ENCODE peak calls at places on chromosomes 7 and 10, in five cellular contexts. One of them, this sample, is unnamed.

GRCh38 chr10:96017227-96017687 is 26.1 kb upstream of the CCNJ start:
- DNase-seq in tibial artery: no peak
- DNase-seq in endodermal cell: peak; percentile 77
- DNase-seq in iPS-NIHi11: peak; percentile 81
- DNase-seq in iris pigment epithelial cell: peak; percentile 50
- DNase-seq in this sample: peak; percentile 2

GRCh38 chr10:11272915-11273389 is 255.3 kb downstream of the CELF2 start:
- DNase-seq in tibial artery: no peak
- DNase-seq in endodermal cell: no peak
- DNase-seq in iPS-NIHi11: no peak
- DNase-seq in iris pigment epithelial cell: no peak
- DNase-seq in this sample: no peak

GRCh38 chr7:48087349-48087748 is 1.7 kb upstream of the UPP1 start:
- DNase-seq in iris pigment epithelial cell: peak; percentile 85
- DNase-seq in iPS-NIHi11: no peak
- DNase-seq in endodermal cell: peak; percentile 45
- DNase-seq in tibial artery: no peak
- DNase-seq in this sample: no peak

GRCh38 chr10:78470267-78471103 is 436.8 kb downstream of the RPS24 start:
- DNase-seq in tibial artery: no peak
- DNase-seq in endodermal cell: no peak
- DNase-seq in iris pigment epithelial cell: no peak
- DNase-seq in iPS-NIHi11: no peak
- DNase-seq in this sample: peak; percentile 30

GRCh38 chr7:47430422-47430821 is 151.5 kb downstream of the TNS3 start:
- DNase-seq in iris pigment epithelial cell: no peak
- DNase-seq in endodermal cell: no peak
- DNase-seq in iPS-NIHi11: no peak
- DNase-seq in tibial artery: no peak
- DNase-seq in this sample: no peak

GRCh38 chr10:70271996-70272924 is 11.5 kb downstream of the NPFFR1 start:
- DNase-seq in tibial artery: peak; percentile 72
- DNase-seq in iPS-NIHi11: no peak
- DNase-seq in iris pigment epithelial cell: no peak
- DNase-seq in endodermal cell: no peak
- DNase-seq in this sample: no peak

GRCh38 chr7:1855396-1856160 is 185.5 kb downstream of the ELFN1 start:
- DNase-seq in endodermal cell: no peak
- DNase-seq in iPS-NIHi11: no peak
- DNase-seq in tibial artery: peak; percentile 53
- DNase-seq in iris pigment epithelial cell: no peak
- DNase-seq in this sample: no peak

GRCh38 chr7:100689230-100690135 is 4.6 kb downstream of the GIGYF1 start:
- DNase-seq in endodermal cell: no peak
- DNase-seq in iPS-NIHi11: peak; percentile 22
- DNase-seq in tibial artery: no peak
- DNase-seq in iris pigment epithelial cell: no peak
- DNase-seq in this sample: no peak

GRCh38 chr7:71775648-71776047 is 636.5 kb downstream of the CALN1 start:
- DNase-seq in tibial artery: no peak
- DNase-seq in iris pigment epithelial cell: peak; percentile 25
- DNase-seq in iPS-NIHi11: no peak
- DNase-seq in endodermal cell: no peak
- DNase-seq in this sample: no peak

GRCh38 chr7:27123477-27124053 is 7.0 kb downstream of the HOXA4 start:
- DNase-seq in tibial artery: no peak
- DNase-seq in iPS-NIHi11: no peak
- DNase-seq in endodermal cell: no peak
- DNase-seq in iris pigment epithelial cell: no peak
- DNase-seq in this sample: no peak

GRCh38 chr10:75616076-75616475 is 184.7 kb downstream of the LRMDA start:
- DNase-seq in iPS-NIHi11: no peak
- DNase-seq in endodermal cell: no peak
- DNase-seq in iris pigment epithelial cell: no peak
- DNase-seq in tibial artery: no peak
- DNase-seq in this sample: no peak

GRCh38 chr7:18361756-18362155 is 133.8 kb upstream of the HDAC9 start:
- DNase-seq in iris pigment epithelial cell: peak; percentile 7
- DNase-seq in iPS-NIHi11: peak; percentile 74
- DNase-seq in endodermal cell: peak; percentile 85
- DNase-seq in tibial artery: no peak
- DNase-seq in this sample: no peak

GRCh38 chr10:127945335-127945734 is 38.4 kb downstream of the PTPRE start:
- DNase-seq in iPS-NIHi11: no peak
- DNase-seq in iris pigment epithelial cell: peak; percentile 69
- DNase-seq in tibial artery: no peak
- DNase-seq in endodermal cell: no peak
- DNase-seq in this sample: no peak

GRCh38 chr10:70931168-70931805 is 42.9 kb upstream of the PCBD1 start:
- DNase-seq in tibial artery: no peak
- DNase-seq in endodermal cell: peak; percentile 61
- DNase-seq in iPS-NIHi11: no peak
- DNase-seq in iris pigment epithelial cell: peak; percentile 64
- DNase-seq in this sample: no peak

GRCh38 chr7:99365318-99366141 is 9.0 kb upstream of the ARPC1B start:
- DNase-seq in endodermal cell: peak; percentile 88
- DNase-seq in iPS-NIHi11: peak; percentile 84
- DNase-seq in iris pigment epithelial cell: no peak
- DNase-seq in tibial artery: no peak
- DNase-seq in this sample: no peak

GRCh38 chr7:39741942-39742623 is 118.7 kb downstream of the RALA start:
- DNase-seq in iris pigment epithelial cell: peak; percentile 38
- DNase-seq in tibial artery: no peak
- DNase-seq in endodermal cell: peak; percentile 97
- DNase-seq in iPS-NIHi11: peak; percentile 77
- DNase-seq in this sample: no peak